ENCODE peak calls at places on chromosomes 7 and 10, in nine cellular contexts. P, K, B, J, O, G, A, M and F are unnamed samples. For H3K9me3, the result is how much of the 10 kb centered on the place peaks cover.

GRCh38 chr7:114620208-114620607 is 205.6 kb downstream of the FOXP2 start:
- DNase-seq in J (no peak), A (no peak), K (no peak), B (no peak), O (no peak), M (no peak), P (peak), G (no peak), F (no peak)

GRCh38 chr7:123140561-123140960 is 59.2 kb downstream of the SLC13A1 start:
- DNase-seq in P (no peak), B (no peak), K (no peak), O (no peak), G (no peak), A (no peak), M (no peak), J (no peak), F (no peak)

GRCh38 chr10:121468726-121469125 is 129.5 kb downstream of the FGFR2 start:
- DNase-seq in M (no peak), J (no peak), K (no peak), B (no peak), O (no peak), A (no peak), P (no peak), G (no peak), F (no peak)

GRCh38 chr7:56009695-56010094 is 41.5 kb downstream of the PSPH start:
- DNase-seq in B (no peak), G (no peak), O (peak), K (no peak), P (no peak), J (no peak), M (no peak), A (no peak), F (no peak)

GRCh38 chr10:29828978-29829377 is 194.2 kb upstream of the SVIL start:
- DNase-seq in P (no peak), O (no peak), J (no peak), G (no peak), B (no peak), K (no peak), M (no peak), A (no peak), F (no peak)

GRCh38 chr10:114334301-114334700 is 70.0 kb downstream of the AFAP1L2 start:
- DNase-seq in P (no peak), B (no peak), K (no peak), G (no peak), A (no peak), J (no peak), O (no peak), M (no peak), F (no peak)

GRCh38 chr7:129169705-129170319 is 18.6 kb upstream of the SMO start:
- DNase-seq in P (no peak), A (no peak), O (no peak), B (no peak), G (no peak), J (no peak), M (no peak), K (no peak), F (peak)

GRCh38 chr7:82715344-82715743 is 271.8 kb upstream of the CACNA2D1 start:
- DNase-seq in J (no peak), B (no peak), M (no peak), G (no peak), P (no peak), O (no peak), K (no peak), A (no peak), F (no peak)

GRCh38 chr7:25642849-25643248 is 414.6 kb upstream of the NPVF start:
- DNase-seq in P (no peak), K (no peak), A (no peak), B (no peak), O (no peak), G (no peak), J (no peak), M (no peak), F (no peak)

GRCh38 chr7:27248911-27249723 is 6.5 kb downstream of the EVX1 start:
- DNase-seq in A (no peak), J (no peak), P (no peak), G (no peak), O (no peak), M (no peak), B (no peak), K (no peak), F (no peak)

GRCh38 chr10:15136129-15136726 is 32.3 kb downstream of the NMT2 start:
- DNase-seq in G (no peak), J (no peak), B (no peak), O (no peak), P (no peak), A (no peak), M (no peak), K (no peak), F (no peak)

GRCh38 chr10:113866551-113867394 is 12.3 kb downstream of the NHLRC2 start:
- DNase-seq in P (no peak), M (no peak), B (no peak), A (no peak), J (no peak), O (no peak), K (no peak), G (no peak), F (no peak)

GRCh38 chr10:49220031-49220430 is 31.8 kb upstream of the TMEM273 start:
- DNase-seq in M (peak), O (no peak), A (peak), B (no peak), K (no peak), J (no peak), P (no peak), G (no peak), F (no peak)

GRCh38 chr7:39265912-39266591 is 288.3 kb downstream of the POU6F2 start:
- DNase-seq in J (no peak), K (no peak), O (no peak), A (no peak), P (no peak), M (no peak), B (no peak), G (no peak), F (no peak)

GRCh38 chr7:2645274-2645868 is 13.6 kb downstream of the TTYH3 start:
- DNase-seq in J (no peak), P (no peak), K (no peak), A (no peak), O (no peak), G (peak), B (no peak), M (no peak), F (peak)

GRCh38 chr10:49690673-49691356 is 11.4 kb downstream of the C10orf53 start:
- DNase-seq in A (peak), P (no peak), J (no peak), M (no peak), O (no peak), B (no peak), G (no peak), K (no peak), F (no peak)

GRCh38 chr10:33286186-33286934 is 48.1 kb downstream of the NRP1 start:
- DNase-seq in G (no peak), M (no peak), B (no peak), A (no peak), K (no peak), J (no peak), O (no peak), P (no peak), F (no peak)

GRCh38 chr10:6569259-6569658 is 10.8 kb downstream of the PRKCQ start:
- DNase-seq in P (no peak), J (no peak), B (no peak), O (no peak), M (no peak), A (no peak), K (no peak), G (no peak), F (no peak)

GRCh38 chr7:123735539-123735938 is 13.3 kb downstream of the WASL start:
- DNase-seq in O (no peak), G (no peak), A (no peak), J (no peak), B (no peak), K (no peak), M (no peak), P (no peak), F (no peak)

GRCh38 chr7:97269741-97270140 is 152.2 kb downstream of the SDHAF3 start:
- DNase-seq in B (no peak), K (no peak), P (no peak), G (no peak), J (no peak), A (no peak), O (no peak), M (no peak), F (no peak)

GRCh38 chr10:73814276-73814895 is 3.0 kb upstream of the NDST2 start:
- DNase-seq in B (no peak), A (no peak), G (no peak), O (no peak), P (no peak), J (no peak), M (no peak), K (no peak), F (no peak)

GRCh38 chr7:41244246-41244645 is 458.6 kb downstream of the INHBA start:
- DNase-seq in A (peak), P (no peak), J (no peak), M (no peak), K (no peak), G (no peak), B (no peak), O (no peak), F (no peak)

GRCh38 chr10:21300546-21300945 is 224.9 kb downstream of the SKIDA1 start:
- DNase-seq in J (no peak), O (no peak), B (no peak), M (no peak), K (no peak), A (no peak), G (no peak), P (no peak), F (no peak)

GRCh38 chr10:102068216-102068615 is 3.1 kb downstream of the HPS6 start:
- DNase-seq in A (no peak), J (peak), G (no peak), B (no peak), O (peak), M (no peak), K (peak), P (peak), F (no peak)

GRCh38 chr10:88848499-88848898 is 3.1 kb downstream of the ANKRD22 start:
- DNase-seq in B (no peak), M (peak), G (no peak), P (no peak), O (no peak), J (peak), K (no peak), A (peak), F (no peak)

GRCh38 chr7:155230169-155230593 is 67.5 kb upstream of the INSIG1 start:
- DNase-seq in G (no peak), M (peak), O (peak), B (no peak), J (peak), P (no peak), K (no peak), A (peak), F (no peak)

GRCh38 chr7:20170626-20171025 is 46.6 kb downstream of the MACC1 start:
- DNase-seq in K (no peak), J (no peak), O (no peak), M (no peak), B (no peak), G (no peak), P (no peak), A (peak), F (no peak)

GRCh38 chr10:85651507-85651902 is 715.1 kb downstream of the GRID1 start:
- DNase-seq in M (no peak), O (peak), J (no peak), K (no peak), G (no peak), A (no peak), P (no peak), B (no peak), F (no peak)

GRCh38 chr7:50426280-50427045 is 23.7 kb downstream of the FIGNL1 start:
- DNase-seq in K (no peak), G (no peak), J (no peak), O (no peak), A (no peak), P (no peak), M (no peak), B (no peak), F (no peak)

GRCh38 chr7:79806161-79806734 is 328.4 kb upstream of the GNAI1 start:
- DNase-seq in K (no peak), B (no peak), A (peak), J (peak), P (no peak), O (no peak), G (no peak), M (peak), F (no peak)

GRCh38 chr7:70178787-70179186 is 580.5 kb downstream of the AUTS2 start:
- DNase-seq in B (no peak), P (no peak), J (peak), G (peak), A (no peak), M (peak), O (no peak), K (no peak), F (no peak)

GRCh38 chr10:110083884-110084283 is 76.1 kb downstream of the ADD3 start:
- DNase-seq in P (no peak), O (no peak), K (no peak), A (peak), M (peak), B (no peak), G (no peak), J (peak), F (no peak)

GRCh38 chr10:34147641-34148040 is 667.5 kb downstream of the PARD3 start:
- DNase-seq in J (no peak), G (no peak), O (no peak), A (no peak), B (no peak), K (no peak), P (no peak), M (no peak), F (no peak)

GRCh38 chr10:69217119-69217754 is 2.9 kb upstream of the HKDC1 start:
- DNase-seq in K (no peak), B (no peak), G (no peak), J (peak), M (peak), O (no peak), P (no peak), A (peak), F (no peak)

GRCh38 chr10:74097776-74098175 is 52.9 kb downstream of the AP3M1 start:
- DNase-seq in A (peak), M (peak), O (no peak), B (no peak), K (no peak), G (no peak), P (no peak), J (peak), F (no peak)

GRCh38 chr10:16470747-16471146 is 33.9 kb downstream of the PTER start:
- DNase-seq in K (no peak), J (no peak), P (no peak), B (no peak), O (no peak), M (no peak), A (no peak), G (no peak), F (peak)

GRCh38 chr7:63073286-63073685 is 925.4 kb upstream of the ZNF722 start:
- DNase-seq in J (no peak), M (no peak), P (no peak), G (no peak), B (no peak), K (no peak), A (no peak), O (no peak), F (no peak)

GRCh38 chr7:63080406-63080805 is 918.2 kb upstream of the ZNF722 start:
- DNase-seq in K (no peak), A (no peak), B (no peak), O (no peak), M (no peak), G (no peak), P (no peak), J (no peak), F (no peak)

GRCh38 chr7:63073736-63074135 is 924.9 kb upstream of the ZNF722 start:
- DNase-seq in P (no peak), M (no peak), B (no peak), G (no peak), J (no peak), A (no peak), K (no peak), O (no peak), F (no peak)

GRCh38 chr7:63080831-63081230 is 917.8 kb upstream of the ZNF722 start:
- DNase-seq in A (no peak), P (no peak), M (no peak), B (no peak), G (no peak), K (no peak), O (no peak), J (no peak), F (no peak)

GRCh38 chr7:63077841-63078240 is 920.8 kb upstream of the ZNF722 start:
- DNase-seq in J (no peak), A (no peak), K (no peak), B (no peak), M (no peak), O (no peak), G (no peak), P (no peak), F (no peak)
- H3K9me3 ChIP-seq in J (under half), A (under half), K (under half), B (under half), M (under half), O (under half), G (under half), P (under half), F (half or more)

GRCh38 chr7:46545790-46546189 is 624.7 kb upstream of the IGFBP3 start:
- DNase-seq in A (peak), P (no peak), B (no peak), J (peak), K (no peak), M (peak), O (no peak), G (no peak), F (no peak)
- H3K9me3 ChIP-seq in A (under half), P (under half), B (under half), J (under half), K (under half), M (under half), O (under half), G (under half), F (under half)

DNA sequence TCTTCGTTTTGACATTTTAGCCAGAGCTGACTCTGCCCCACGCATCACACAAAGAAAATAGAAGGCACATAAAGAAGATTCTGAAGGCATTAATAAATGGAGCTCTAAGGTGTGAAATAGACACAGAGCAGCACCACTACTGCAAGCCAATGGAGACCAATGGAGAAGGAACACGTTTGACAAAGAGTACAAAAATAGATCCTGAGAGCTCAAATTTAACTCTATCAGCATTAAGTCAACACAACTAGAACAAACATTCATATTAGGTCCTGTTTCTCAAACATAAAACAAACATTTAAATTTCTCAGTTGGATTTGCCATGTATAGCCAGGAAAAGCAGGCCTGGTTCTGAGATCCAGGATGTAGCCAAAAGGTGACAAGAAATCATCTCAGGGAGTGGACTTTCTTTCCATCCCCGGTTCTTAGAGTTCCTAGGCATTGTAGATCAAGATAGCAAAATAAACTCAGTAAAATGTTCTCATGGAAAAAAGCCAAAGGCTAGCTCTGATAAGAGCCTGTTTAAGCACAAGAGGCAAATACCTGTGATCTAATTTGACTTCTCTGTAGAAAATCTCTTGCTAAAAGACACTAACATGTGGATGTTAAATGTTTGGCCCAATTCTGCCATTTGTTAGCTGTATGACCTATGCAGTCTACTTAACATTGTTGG is 174.2 kb upstream of the VIPR2 start:
- DNase-seq in O (no peak), M (no peak), A (no peak), K (no peak), P (no peak), J (no peak), G (no peak), B (no peak), F (no peak)
- H3K9me3 ChIP-seq in O (under half), M (under half), A (under half), K (under half), P (under half), J (under half), G (under half), B (under half), F (under half)

GRCh38 chr7:29649010-29649716 is 85.5 kb downstream of the PRR15 start:
- DNase-seq in P (no peak), O (no peak), A (no peak), K (no peak), J (no peak), M (no peak), G (no peak), B (no peak), F (no peak)

GRCh38 chr7:29649876-29650275 is 86.2 kb downstream of the PRR15 start:
- DNase-seq in B (no peak), J (no peak), A (no peak), M (no peak), G (no peak), P (no peak), K (no peak), O (no peak), F (no peak)

GRCh38 chr7:29647020-29647654 is 83.5 kb downstream of the PRR15 start:
- DNase-seq in A (no peak), P (no peak), M (no peak), J (no peak), O (no peak), B (no peak), K (no peak), G (no peak), F (no peak)

GRCh38 chr7:29652611-29653010 is 89.0 kb downstream of the PRR15 start:
- DNase-seq in P (no peak), J (no peak), K (no peak), O (no peak), B (no peak), M (no peak), A (no peak), G (no peak), F (no peak)

DNA sequence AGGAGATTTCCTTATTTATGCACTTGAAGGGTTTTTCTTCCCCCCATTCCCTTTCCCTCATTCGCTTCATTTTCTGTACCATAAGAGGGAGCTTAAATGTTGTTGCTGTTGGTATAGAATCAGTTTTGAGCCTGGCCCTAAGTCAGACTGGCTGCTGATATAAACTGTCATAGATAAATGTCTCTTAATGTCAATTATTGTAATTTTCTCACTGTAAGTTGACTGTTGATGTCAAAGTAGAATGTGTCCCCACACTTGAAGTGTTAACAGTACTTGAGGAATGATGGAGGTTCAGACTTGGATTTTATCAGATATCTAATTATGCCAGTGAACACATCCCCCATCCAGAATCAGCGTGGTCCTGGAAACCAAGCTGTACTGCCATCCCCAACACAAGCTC is 87.8 kb downstream of the PRR15 start:
- DNase-seq in A (no peak), K (no peak), P (no peak), B (no peak), J (no peak), O (no peak), M (no peak), G (no peak), F (no peak)
- H3K9me3 ChIP-seq in A (under half), K (under half), P (under half), B (under half), J (under half), O (under half), M (under half), G (under half), F (under half)

GRCh38 chr10:58280485-58280884 is 11.5 kb downstream of the CISD1 start:
- DNase-seq in A (peak), G (no peak), O (no peak), B (no peak), M (peak), J (no peak), P (no peak), K (no peak), F (no peak)
- H3K9me3 ChIP-seq in A (under half), G (under half), O (under half), B (under half), M (under half), J (under half), P (under half), K (under half), F (under half)

DNA sequence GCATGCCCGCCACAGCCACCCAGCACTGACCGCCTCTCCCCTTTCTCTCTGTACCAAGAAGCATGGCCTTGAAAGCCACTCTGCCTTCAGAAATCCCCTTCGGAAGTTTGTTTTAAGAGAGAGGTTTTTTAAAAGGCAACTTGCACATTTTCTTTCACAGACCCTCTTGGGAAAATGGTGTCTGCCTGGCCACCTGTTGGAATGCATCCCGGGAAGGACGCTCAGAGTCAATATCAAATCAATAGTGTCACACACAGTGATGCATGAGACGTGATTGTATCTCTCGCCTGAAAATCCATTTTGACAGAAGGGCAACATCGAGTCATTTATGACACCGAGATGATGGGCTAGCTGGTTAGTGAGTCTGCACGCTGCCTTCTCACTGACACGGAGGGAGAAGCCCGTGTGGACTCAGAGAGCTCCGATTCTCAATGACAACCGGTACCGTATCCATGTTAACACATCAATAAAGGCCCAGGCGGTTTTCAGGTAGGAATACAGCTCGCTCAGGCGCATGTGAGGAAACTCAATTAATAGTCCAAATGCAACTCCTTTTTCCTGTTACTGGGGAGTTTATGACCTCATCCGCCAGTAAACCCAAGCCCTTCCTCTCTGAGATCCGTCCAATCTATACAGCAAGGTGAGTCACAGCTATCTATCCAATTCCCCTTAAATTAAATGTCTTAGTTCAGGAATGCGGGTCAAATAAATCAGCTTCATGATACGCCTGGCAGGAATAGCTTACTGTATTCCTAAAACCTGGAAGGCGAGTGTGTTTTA is 621.5 kb upstream of the MKI67 start:
- DNase-seq in J (no peak), M (no peak), A (no peak), K (no peak), P (no peak), G (no peak), O (no peak), B (no peak), F (no peak)
- H3K9me3 ChIP-seq in J (under half), M (under half), A (under half), K (under half), P (under half), G (under half), O (under half), B (under half), F (under half)